ENCODE peak calls at places on chromosomes 1 and 21, in five cellular contexts. N is BE2C, S is tibial artery, D is spleen, Z is heart right ventricle. A is an unnamed sample.

GRCh38 chr1:9590945-9591668 is 2.4 kb downstream of the TMEM201 start:
- DNase-seq in D (peak; percentile 79), N (no peak), S (no peak), Z (no peak), A (peak; percentile 66)

GRCh38 chr1:17895986-17896385 is 140.9 kb downstream of the ACTL8 start:
- DNase-seq in D (peak; percentile 23), N (no peak), Z (no peak), S (no peak), A (peak; percentile 28)

GRCh38 chr1:22248746-22249145 is 105.8 kb upstream of the WNT4 start:
- DNase-seq in D (no peak), N (peak; percentile 31), Z (no peak), S (no peak), A (no peak)

GRCh38 chr21:32819702-32820101 is 48.1 kb upstream of the PAXBP1 start:
- DNase-seq in S (peak; percentile 73), D (no peak), Z (peak; percentile 33), N (no peak), A (no peak)

GRCh38 chr1:105317976-105318375 is 1568.3 kb downstream of the AMY1C start:
- DNase-seq in Z (no peak), D (no peak), S (no peak), N (no peak), A (no peak)

GRCh38 chr1:157363660-157364140 is 188.6 kb downstream of the FCRL5 start:
- DNase-seq in S (no peak), Z (no peak), D (no peak), N (peak; percentile 40), A (no peak)

GRCh38 chr1:213914351-213914750 is 73.4 kb upstream of the PROX1 start:
- DNase-seq in N (no peak), S (no peak), Z (no peak), D (no peak), A (no peak)

GRCh38 chr1:244368279-244368678 is 83.4 kb downstream of the ADSS2 start:
- DNase-seq in S (no peak), D (no peak), N (no peak), Z (no peak), A (no peak)

GRCh38 chr1:1788646-1789431 is 10.6 kb upstream of the NADK start:
- DNase-seq in N (peak; percentile 67), D (no peak), Z (no peak), S (no peak), A (no peak)

GRCh38 chr21:44966135-44967081 is 26.6 kb downstream of the SLX9 start:
- DNase-seq in S (no peak), D (no peak), N (peak; percentile 80), Z (no peak), A (no peak)

GRCh38 chr1:164801246-164801731 is 242.3 kb downstream of the PBX1 start:
- DNase-seq in S (no peak), N (no peak), D (no peak), Z (no peak), A (no peak)

GRCh38 chr1:167819849-167820683 is 93.9 kb downstream of the ADCY10 start:
- DNase-seq in S (peak; percentile 76), D (peak; percentile 84), Z (peak; percentile 75), N (peak; percentile 86), A (peak; percentile 85)

GRCh38 chr1:147561473-147561840 is 20.2 kb downstream of the BCL9 start:
- DNase-seq in D (no peak), S (no peak), Z (no peak), N (no peak), A (no peak)

GRCh38 chr1:232244426-232244825 is 385.5 kb downstream of the SIPA1L2 start:
- DNase-seq in N (peak; percentile 55), Z (no peak), D (no peak), S (no peak), A (no peak)

GRCh38 chr1:91997607-91998195 is 32.1 kb upstream of the EPHX4 start:
- DNase-seq in Z (peak; percentile 7), N (peak; percentile 18), D (no peak), S (no peak), A (no peak)

GRCh38 chr1:185284106-185284505 is 32.9 kb downstream of the IVNS1ABP start:
- DNase-seq in D (no peak), S (no peak), N (no peak), Z (no peak), A (no peak)

GRCh38 chr1:106276856-106277255 is 779.6 kb upstream of the PRMT6 start:
- DNase-seq in S (no peak), Z (no peak), D (no peak), N (no peak), A (no peak)

GRCh38 chr1:42432714-42433113 is 23.1 kb downstream of the ZMYND12 start:
- DNase-seq in D (no peak), N (no peak), S (no peak), Z (no peak), A (no peak)

GRCh38 chr1:239197871-239198270 is 188.5 kb upstream of the CHRM3 start:
- DNase-seq in N (no peak), Z (no peak), D (no peak), S (no peak), A (no peak)

GRCh38 chr1:29121951-29122661 is 1.6 kb downstream of the TMEM200B start:
- DNase-seq in Z (peak; percentile 34), S (peak; percentile 34), D (no peak), N (no peak), A (peak; percentile 66)

GRCh38 chr1:109277434-109278204 is 5.3 kb downstream of the PSRC1 start:
- DNase-seq in S (peak; percentile 74), Z (peak; percentile 78), N (peak; percentile 83), D (peak; percentile 91), A (peak; percentile 93)

GRCh38 chr1:164101802-164102201 is 457.2 kb upstream of the PBX1 start:
- DNase-seq in Z (no peak), D (no peak), N (no peak), S (no peak), A (no peak)

GRCh38 chr1:245457562-245457961 is 302.8 kb downstream of the KIF26B start:
- DNase-seq in D (no peak), N (no peak), S (no peak), Z (no peak), A (no peak)

GRCh38 chr1:30411206-30411605 is 312.2 kb downstream of the MATN1 start:
- DNase-seq in D (no peak), Z (no peak), S (no peak), N (no peak), A (peak; percentile 23)

GRCh38 chr1:17523487-17524029 is 15.9 kb upstream of the ARHGEF10L start:
- DNase-seq in S (no peak), D (no peak), Z (no peak), N (no peak), A (no peak)

GRCh38 chr1:85258536-85259117 is 835 bp downstream of the C1orf52 start:
- DNase-seq in D (no peak), N (no peak), Z (no peak), S (no peak), A (no peak)

GRCh38 chr1:10631811-10632481 is 157.2 kb downstream of the PEX14 start:
- DNase-seq in N (peak; percentile 48), Z (no peak), D (peak; percentile 56), S (no peak), A (peak; percentile 51)

GRCh38 chr21:45570071-45570470 is 27.8 kb upstream of the SLC19A1 start:
- DNase-seq in S (no peak), N (no peak), Z (no peak), D (no peak), A (no peak)

GRCh38 chr1:149917590-149918144 is at the start of gene SV2A:
- DNase-seq in S (peak; percentile 67), D (no peak), Z (no peak), N (peak; percentile 82), A (no peak)

GRCh38 chr1:49200738-49201137 is 424.0 kb upstream of the BEND5 start:
- DNase-seq in Z (no peak), D (no peak), S (no peak), N (no peak), A (no peak)

GRCh38 chr1:220371324-220371723 is 99.1 kb upstream of the RAB3GAP2 start:
- DNase-seq in D (no peak), N (no peak), Z (no peak), S (no peak), A (no peak)

GRCh38 chr1:214548988-214549387 is 2.4 kb downstream of the PTPN14 start:
- DNase-seq in S (peak; percentile 57), D (no peak), N (no peak), Z (peak; percentile 74), A (no peak)

GRCh38 chr21:42124081-42124480 is 53.0 kb downstream of the UMODL1 start:
- DNase-seq in Z (no peak), N (no peak), S (no peak), D (peak; percentile 66), A (no peak)

GRCh38 chr1:168469690-168470089 is 74.1 kb downstream of the XCL2 start:
- DNase-seq in Z (peak; percentile 78), D (peak; percentile 78), S (peak; percentile 67), N (peak; percentile 90), A (no peak)

GRCh38 chr1:206801467-206801866 is 29.2 kb upstream of the IL10 start:
- DNase-seq in S (no peak), D (no peak), N (no peak), Z (no peak), A (no peak)
- TF ChIP-seq CTCF in S (no peak), D (no peak), N (no peak), Z (no peak), A (no peak)

DNA sequence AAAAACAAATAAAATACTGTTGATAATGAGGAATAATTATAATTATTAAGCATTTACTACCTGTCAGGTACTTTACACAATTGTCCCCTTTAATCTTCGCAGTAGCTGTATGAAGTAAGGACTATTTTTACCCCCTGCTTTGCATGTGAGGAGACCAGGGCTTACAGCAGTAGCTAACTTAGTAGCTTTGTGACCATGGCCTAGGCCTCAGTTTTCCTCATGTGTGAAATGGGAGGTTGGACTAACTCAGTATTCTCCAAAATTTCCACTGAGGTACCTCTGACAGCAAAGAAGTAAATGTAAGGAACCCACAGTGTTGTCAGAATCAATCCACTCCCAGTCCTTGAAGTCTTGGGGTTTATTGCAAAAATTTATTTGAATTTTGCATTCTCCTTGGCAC is 3.8 kb upstream of the CSRP1 start:
- DNase-seq in Z (no peak), S (peak; percentile 3), N (no peak), D (no peak), A (no peak)
- H3K4me1 ChIP-seq in Z (peaks cover 43% of the 10 kb centered on the region), S (no peaks in the 10 kb centered on the region), N (peaks cover 10% of the 10 kb centered on the region), D (peaks cover 48% of the 10 kb centered on the region), A (peaks cover 40% of the 10 kb centered on the region)

DNA sequence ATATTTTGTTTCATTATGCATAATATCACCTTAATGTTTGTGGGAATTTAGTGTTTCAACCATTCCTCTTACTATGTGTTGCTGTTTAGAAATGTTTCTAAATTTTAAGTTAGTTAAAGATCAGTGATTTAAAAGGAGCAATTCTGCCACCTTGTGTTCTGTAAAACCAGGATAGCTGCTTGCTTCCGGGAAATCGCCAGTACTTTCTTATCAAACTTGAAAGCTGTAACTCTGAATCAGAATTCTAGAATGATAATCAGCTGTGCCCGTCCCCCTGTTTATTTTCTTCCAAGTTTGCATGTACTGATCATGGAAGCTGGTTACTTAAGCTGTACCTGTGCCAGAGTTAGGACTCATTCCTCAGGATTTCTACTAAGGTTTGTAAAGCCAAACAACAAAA is 656.4 kb downstream of the LTN1 start:
- DNase-seq in D (no peak), S (no peak), N (peak; percentile 34), Z (peak; percentile 8), A (no peak)
- H3K4me3 ChIP-seq in D (no peak overlapping the region), S (no peak overlapping the region), N (no peak overlapping the region), Z (no peak overlapping the region), A (no peak overlapping the region)

GRCh38 chr1:101438359-101438758 is 201.5 kb downstream of the S1PR1 start:
- DNase-seq in Z (no peak), D (no peak), S (no peak), N (peak; percentile 51), A (no peak)
- TF ChIP-seq CTCF in Z (peak; percentile 37), D (no peak), S (no peak), N (peak; percentile 69), A (no peak)

GRCh38 chr1:8377382-8377928 is 59.5 kb downstream of the SLC45A1 start:
- DNase-seq in S (no peak), Z (no peak), D (no peak), N (no peak), A (no peak)
- H3K4me1 ChIP-seq in S (no peaks in the 10 kb centered on the region), Z (peaks cover 96% of the 10 kb centered on the region), D (peaks cover 99% of the 10 kb centered on the region), N (peaks cover 7% of the 10 kb centered on the region), A (peaks cover 85% of the 10 kb centered on the region)